ENCODE peak calls at places on chromosomes 13 and 19, in ten cellular contexts. M is lower leg skin, Y is neural crest cell, T is RWPE1, L is suprapubic skin, F is hepatocyte, O is endodermal cell, Z is HCT116, R is cardiac fibroblast, A is cardiac muscle cell. I is an unnamed sample.

GRCh38 chr13:36818483-36819063 is 449 bp upstream of the RFXAP start:
- DNase-seq in M (no peak), Y (no peak), T (peak), L (no peak), F (no peak), O (no peak), Z (no peak), R (no peak), A (no peak), I (no peak)

GRCh38 chr19:28023064-28023463 is 1189.9 kb downstream of the UQCRFS1 start:
- DNase-seq in M (no peak), Y (no peak), T (no peak), L (no peak), F (peak), O (no peak), Z (no peak), R (peak), A (no peak), I (peak)

GRCh38 chr19:42052241-42052863 is 17.7 kb downstream of the GRIK5 start:
- DNase-seq in M (no peak), Y (no peak), T (no peak), L (no peak), F (no peak), O (no peak), Z (no peak), R (no peak), A (no peak), I (no peak)

GRCh38 chr19:18239303-18239702 is 13.1 kb upstream of the PDE4C start:
- DNase-seq in M (no peak), Y (no peak), T (no peak), L (no peak), F (no peak), O (peak), Z (no peak), R (peak), A (peak), I (no peak)

GRCh38 chr19:5296457-5297271 is 43.9 kb downstream of the PTPRS start:
- DNase-seq in M (no peak), Y (no peak), T (no peak), L (no peak), F (no peak), O (no peak), Z (no peak), R (no peak), A (no peak), I (no peak)

GRCh38 chr13:26061947-26062346 is 10.1 kb upstream of the SHISA2 start:
- DNase-seq in M (no peak), Y (no peak), T (no peak), L (no peak), F (peak), O (no peak), Z (no peak), R (peak), A (no peak), I (peak)

GRCh38 chr13:64688893-64689677 is 2541.1 kb downstream of the PCDH9 start:
- DNase-seq in M (no peak), Y (no peak), T (peak), L (no peak), F (no peak), O (no peak), Z (no peak), R (peak), A (no peak), I (peak)

GRCh38 chr19:11931051-11931450 is 6.1 kb downstream of the ZNF700 start:
- DNase-seq in M (peak), Y (no peak), T (no peak), L (no peak), F (no peak), O (no peak), Z (no peak), R (peak), A (no peak), I (no peak)

GRCh38 chr13:29800687-29801086 is 49.7 kb downstream of the UBL3 start:
- DNase-seq in M (no peak), Y (no peak), T (no peak), L (no peak), F (no peak), O (peak), Z (no peak), R (no peak), A (no peak), I (no peak)

GRCh38 chr19:22625266-22626035 is 8.7 kb upstream of the ZNF492 start:
- DNase-seq in M (no peak), Y (no peak), T (no peak), L (peak), F (no peak), O (no peak), Z (no peak), R (no peak), A (no peak), I (no peak)

GRCh38 chr19:30085394-30085793 is 143.4 kb downstream of the URI1 start:
- DNase-seq in M (no peak), Y (no peak), T (no peak), L (no peak), F (no peak), O (peak), Z (peak), R (no peak), A (peak), I (no peak)

GRCh38 chr13:23671902-23672301 is 101.7 kb downstream of the TNFRSF19 start:
- DNase-seq in M (no peak), Y (no peak), T (no peak), L (no peak), F (no peak), O (no peak), Z (no peak), R (peak), A (no peak), I (peak)

GRCh38 chr19:2986951-2987491 is 9.7 kb downstream of the TLE6 start:
- DNase-seq in M (no peak), Y (peak), T (no peak), L (no peak), F (no peak), O (peak), Z (no peak), R (no peak), A (peak), I (no peak)

GRCh38 chr19:2034729-2035589 is 16.1 kb downstream of the MKNK2 start:
- DNase-seq in M (no peak), Y (peak), T (peak), L (peak), F (peak), O (peak), Z (peak), R (peak), A (peak), I (no peak)

GRCh38 chr13:39133781-39134180 is 95.5 kb downstream of the NHLRC3 start:
- DNase-seq in M (no peak), Y (no peak), T (no peak), L (no peak), F (no peak), O (no peak), Z (no peak), R (no peak), A (no peak), I (no peak)

GRCh38 chr19:23404676-23405075 is 9.4 kb upstream of the ZNF91 start:
- DNase-seq in M (no peak), Y (no peak), T (no peak), L (no peak), F (no peak), O (no peak), Z (no peak), R (no peak), A (no peak), I (no peak)

GRCh38 chr19:13997637-13997962 is 8.5 kb downstream of the RFX1 start:
- DNase-seq in M (no peak), Y (no peak), T (no peak), L (no peak), F (peak), O (no peak), Z (no peak), R (no peak), A (no peak), I (no peak)

GRCh38 chr13:95643471-95643813 is 1.1 kb downstream of the DZIP1 start:
- DNase-seq in M (no peak), Y (no peak), T (peak), L (no peak), F (peak), O (peak), Z (no peak), R (peak), A (peak), I (peak)

GRCh38 chr19:16940626-16941025 is 51.8 kb downstream of the F2RL3 start:
- DNase-seq in M (no peak), Y (no peak), T (no peak), L (peak), F (no peak), O (no peak), Z (no peak), R (no peak), A (no peak), I (no peak)

GRCh38 chr13:60267498-60268202 is 103.9 kb upstream of the DIAPH3 start:
- DNase-seq in M (no peak), Y (no peak), T (no peak), L (no peak), F (peak), O (peak), Z (no peak), R (peak), A (peak), I (peak)

GRCh38 chr19:1472227-1473055 is 6.6 kb downstream of the C19orf25 start:
- DNase-seq in M (no peak), Y (no peak), T (no peak), L (no peak), F (no peak), O (no peak), Z (no peak), R (no peak), A (no peak), I (no peak)

GRCh38 chr19:1648926-1649541 is 3.4 kb downstream of the TCF3 start:
- DNase-seq in M (no peak), Y (no peak), T (no peak), L (no peak), F (no peak), O (no peak), Z (no peak), R (no peak), A (no peak), I (no peak)

GRCh38 chr19:15427991-15428471 is 9.2 kb upstream of the AKAP8L start:
- DNase-seq in M (no peak), Y (no peak), T (no peak), L (no peak), F (no peak), O (no peak), Z (no peak), R (no peak), A (no peak), I (no peak)

GRCh38 chr13:108859202-108860012 is 230.0 kb downstream of the MYO16 start:
- DNase-seq in M (no peak), Y (no peak), T (no peak), L (no peak), F (peak), O (no peak), Z (no peak), R (peak), A (peak), I (peak)

GRCh38 chr13:76663941-76664340 is 222.3 kb downstream of the KCTD12 start:
- DNase-seq in M (no peak), Y (no peak), T (no peak), L (no peak), F (no peak), O (no peak), Z (no peak), R (peak), A (no peak), I (peak)

GRCh38 chr19:3098515-3099346 is 4.6 kb downstream of the GNA11 start:
- DNase-seq in M (no peak), Y (no peak), T (no peak), L (peak), F (no peak), O (no peak), Z (no peak), R (peak), A (no peak), I (peak)

GRCh38 chr19:45041125-45041524 is 2.3 kb downstream of the CLASRP start:
- DNase-seq in M (no peak), Y (no peak), T (no peak), L (no peak), F (no peak), O (no peak), Z (no peak), R (no peak), A (no peak), I (no peak)

GRCh38 chr13:33542309-33543088 is 256.9 kb upstream of the STARD13 start:
- DNase-seq in M (peak), Y (peak), T (peak), L (peak), F (peak), O (peak), Z (peak), R (peak), A (peak), I (peak)

GRCh38 chr19:35718345-35719041 is 690 bp downstream of the KMT2B start:
- DNase-seq in M (no peak), Y (peak), T (no peak), L (peak), F (peak), O (peak), Z (no peak), R (peak), A (peak), I (peak)

GRCh38 chr13:103431880-103432279 is 365.7 kb upstream of the SLC10A2 start:
- DNase-seq in M (no peak), Y (no peak), T (no peak), L (no peak), F (no peak), O (no peak), Z (no peak), R (no peak), A (no peak), I (no peak)

GRCh38 chr19:8334458-8335342 is 8.4 kb downstream of the KANK3 start:
- DNase-seq in M (no peak), Y (peak), T (peak), L (no peak), F (peak), O (peak), Z (peak), R (peak), A (peak), I (peak)

GRCh38 chr19:39142655-39143054 is 17.1 kb downstream of the PAK4 start:
- DNase-seq in M (no peak), Y (no peak), T (no peak), L (no peak), F (peak), O (no peak), Z (no peak), R (no peak), A (no peak), I (no peak)

GRCh38 chr19:17840019-17840418 is 7.8 kb downstream of the JAK3 start:
- DNase-seq in M (no peak), Y (no peak), T (no peak), L (no peak), F (no peak), O (no peak), Z (no peak), R (no peak), A (no peak), I (no peak)

GRCh38 chr19:2702170-2703076 is at the start of gene GNG7:
- DNase-seq in M (peak), Y (peak), T (peak), L (peak), F (peak), O (peak), Z (peak), R (peak), A (peak), I (peak)

GRCh38 chr19:43476606-43477005 is 11.2 kb upstream of the LYPD3 start:
- DNase-seq in M (no peak), Y (no peak), T (no peak), L (no peak), F (no peak), O (no peak), Z (no peak), R (peak), A (no peak), I (peak)

DNA sequence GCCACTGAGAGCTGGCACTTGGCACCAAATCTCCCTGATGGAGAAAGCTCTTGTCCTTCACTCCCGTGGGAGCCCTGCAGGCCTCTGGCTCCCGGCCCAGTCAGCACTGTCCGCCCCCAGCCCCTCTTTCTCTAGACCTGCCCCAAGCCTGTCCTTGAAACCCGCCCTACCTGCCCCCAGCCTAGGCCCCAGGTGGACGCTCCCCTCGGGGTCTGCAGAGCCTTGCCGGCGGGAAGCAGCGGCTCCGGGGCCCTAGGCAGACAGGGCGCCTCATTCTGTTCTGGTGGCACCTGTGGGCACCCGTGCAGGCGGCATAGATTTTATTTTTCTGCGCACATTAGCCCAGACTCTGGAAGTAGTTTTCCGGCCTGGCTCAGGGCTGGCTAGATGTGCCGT is 17.6 kb downstream of the IL17D start:
- DNase-seq in M (no peak), Y (no peak), T (no peak), L (peak), F (no peak), O (no peak), Z (no peak), R (no peak), A (no peak), I (no peak)
- TF ChIP-seq CTCF in M (no peak), Y (no peak), T (no peak), L (no peak), F (no peak), O (no peak), Z (no peak), R (no peak), A (no peak), I (no peak)

GRCh38 chr13:101473458-101473857 is 21.0 kb downstream of the ITGBL1 start:
- DNase-seq in M (no peak), Y (no peak), T (no peak), L (no peak), F (no peak), O (no peak), Z (no peak), R (peak), A (no peak), I (peak)

GRCh38 chr13:101475536-101475935 is 23.1 kb downstream of the ITGBL1 start:
- DNase-seq in M (no peak), Y (no peak), T (no peak), L (no peak), F (no peak), O (no peak), Z (no peak), R (no peak), A (no peak), I (no peak)

DNA sequence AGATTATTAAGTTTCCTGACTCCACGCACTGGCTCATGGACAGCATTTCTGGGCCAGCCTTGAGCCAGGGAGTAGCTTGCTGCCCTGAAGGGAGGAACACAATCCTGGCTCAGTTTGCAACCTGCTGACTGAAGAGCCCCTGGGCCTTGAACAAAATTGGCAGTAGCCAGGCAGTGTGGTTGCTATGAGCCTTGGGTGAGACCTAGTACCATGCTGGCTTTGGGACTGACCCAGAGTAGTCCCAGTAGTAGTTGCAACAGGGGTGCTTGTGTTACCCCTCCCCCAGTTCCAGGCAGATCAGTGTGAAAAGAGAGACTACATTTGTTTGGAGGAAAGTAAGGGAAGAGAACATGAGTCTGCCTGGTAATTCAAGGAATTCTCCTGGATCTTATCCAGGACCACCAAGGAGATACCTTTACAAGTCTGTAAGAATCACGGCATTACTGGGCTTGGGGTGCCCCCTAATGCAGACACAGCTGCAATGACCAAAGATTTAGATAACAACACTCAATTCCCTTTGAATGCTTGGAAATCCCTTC is 22.0 kb downstream of the ITGBL1 start:
- DNase-seq in M (no peak), Y (peak), T (no peak), L (no peak), F (peak), O (peak), Z (no peak), R (peak), A (peak), I (peak)
- TF ChIP-seq CTCF in M (no peak), Y (peak), T (no peak), L (no peak), F (peak), O (peak), Z (no peak), R (peak), A (peak), I (peak)

GRCh38 chr13:45934283-45934682 is 82.7 kb upstream of the SIAH3 start:
- DNase-seq in M (no peak), Y (no peak), T (no peak), L (no peak), F (no peak), O (no peak), Z (no peak), R (no peak), A (no peak), I (no peak)
- TF ChIP-seq CTCF in M (no peak), Y (no peak), T (no peak), L (no peak), F (no peak), O (no peak), Z (no peak), R (no peak), A (no peak), I (no peak)

DNA sequence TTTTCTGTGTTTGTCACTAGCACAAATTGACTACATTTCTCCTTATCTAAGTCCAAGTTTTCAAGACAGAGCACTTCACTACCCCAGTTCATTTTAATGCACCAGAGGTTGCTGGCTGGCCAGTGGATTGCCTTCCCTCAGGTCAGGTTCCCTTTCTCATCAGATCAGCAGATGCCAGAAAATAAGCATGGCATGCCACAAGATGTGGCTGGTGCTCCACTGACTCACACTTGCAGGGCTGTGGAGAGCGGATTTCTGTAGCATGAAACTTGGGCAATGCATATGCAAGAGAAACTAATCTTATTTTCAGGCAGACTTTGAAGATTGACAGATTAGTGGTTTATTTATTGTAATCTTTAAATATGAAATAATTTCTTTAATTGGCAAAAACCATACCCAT is 79.5 kb downstream of the RUBCNL start:
- DNase-seq in M (no peak), Y (no peak), T (no peak), L (no peak), F (no peak), O (no peak), Z (no peak), R (no peak), A (no peak), I (peak)
- TF ChIP-seq CTCF in M (no peak), Y (no peak), T (no peak), L (no peak), F (no peak), O (no peak), Z (no peak), R (no peak), A (no peak), I (no peak)

DNA sequence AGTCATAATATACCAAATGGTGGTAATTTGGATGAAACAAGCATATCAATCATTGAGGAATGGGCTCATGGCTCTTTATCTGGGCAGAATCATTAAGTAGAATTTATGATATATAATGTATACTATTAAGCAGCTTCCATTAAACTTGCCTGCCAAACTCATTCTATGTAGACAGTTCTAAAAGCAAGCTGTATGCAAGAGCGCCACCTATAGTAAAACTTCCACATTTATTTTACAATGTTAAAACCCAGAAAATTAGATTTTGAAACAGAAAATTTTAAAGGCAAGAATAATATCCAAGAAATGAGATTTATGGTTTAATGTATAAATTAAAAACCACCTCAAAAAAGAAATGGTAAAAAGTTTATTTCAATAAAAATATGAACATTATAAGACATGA is 161.5 kb downstream of the MZT1 start:
- DNase-seq in M (no peak), Y (no peak), T (peak), L (no peak), F (peak), O (no peak), Z (peak), R (peak), A (peak), I (peak)
- TF ChIP-seq CTCF in M (no peak), Y (peak), T (peak), L (peak), F (peak), O (peak), Z (peak), R (peak), A (peak), I (peak)

GRCh38 chr13:85616275-85616674 is 182.9 kb downstream of the SLITRK6 start:
- DNase-seq in M (no peak), Y (no peak), T (peak), L (no peak), F (no peak), O (no peak), Z (no peak), R (no peak), A (no peak), I (no peak)
- TF ChIP-seq CTCF in M (no peak), Y (no peak), T (no peak), L (no peak), F (no peak), O (no peak), Z (no peak), R (no peak), A (no peak), I (no peak)